ENCODE peak calls at places on chromosomes 5 and 9, in six cellular contexts. One of them, this sample, is unnamed.

GRCh38 chr9:104748359-104749031 is 1.0 kb downstream of the NIPSNAP3A start:
- DNase-seq in activated T-cell treated with anti-CD3 and anti-CD28 coated beads, Interleukin-2, amount 50 U/mL, for 1 hour: no peak
- DNase-seq in KG1: no peak
- DNase-seq in HCT116: no peak
- DNase-seq in dorsolateral prefrontal cortex: no peak
- DNase-seq in GM06990: no peak
- DNase-seq in this sample: no peak

GRCh38 chr9:77697238-77697984 is 49.3 kb upstream of the GNA14 start:
- DNase-seq in activated T-cell treated with anti-CD3 and anti-CD28 coated beads, Interleukin-2, amount 50 U/mL, for 1 hour: no peak
- DNase-seq in KG1: no peak
- DNase-seq in HCT116: no peak
- DNase-seq in dorsolateral prefrontal cortex: no peak
- DNase-seq in GM06990: no peak
- DNase-seq in this sample: no peak

GRCh38 chr9:94826644-94827410 is 100.3 kb downstream of the AOPEP start:
- DNase-seq in activated T-cell treated with anti-CD3 and anti-CD28 coated beads, Interleukin-2, amount 50 U/mL, for 1 hour: no peak
- DNase-seq in KG1: no peak
- DNase-seq in HCT116: no peak
- DNase-seq in dorsolateral prefrontal cortex: no peak
- DNase-seq in GM06990: no peak
- DNase-seq in this sample: no peak

GRCh38 chr9:138060365-138060764 is 182.8 kb downstream of the CACNA1B start:
- DNase-seq in activated T-cell treated with anti-CD3 and anti-CD28 coated beads, Interleukin-2, amount 50 U/mL, for 1 hour: no peak
- DNase-seq in KG1: no peak
- DNase-seq in HCT116: no peak
- DNase-seq in dorsolateral prefrontal cortex: peak
- DNase-seq in GM06990: no peak
- DNase-seq in this sample: no peak

GRCh38 chr5:105042623-105043022 is 1480.0 kb upstream of the NUDT12 start:
- DNase-seq in activated T-cell treated with anti-CD3 and anti-CD28 coated beads, Interleukin-2, amount 50 U/mL, for 1 hour: no peak
- DNase-seq in KG1: no peak
- DNase-seq in HCT116: no peak
- DNase-seq in dorsolateral prefrontal cortex: no peak
- DNase-seq in GM06990: no peak
- DNase-seq in this sample: no peak

GRCh38 chr9:16871358-16872151 is 1.1 kb upstream of the BNC2 start:
- DNase-seq in activated T-cell treated with anti-CD3 and anti-CD28 coated beads, Interleukin-2, amount 50 U/mL, for 1 hour: no peak
- DNase-seq in KG1: peak
- DNase-seq in HCT116: no peak
- DNase-seq in dorsolateral prefrontal cortex: no peak
- DNase-seq in GM06990: peak
- DNase-seq in this sample: peak

GRCh38 chr5:14211818-14212799 is 69.0 kb downstream of the TRIO start:
- DNase-seq in activated T-cell treated with anti-CD3 and anti-CD28 coated beads, Interleukin-2, amount 50 U/mL, for 1 hour: no peak
- DNase-seq in KG1: no peak
- DNase-seq in HCT116: no peak
- DNase-seq in dorsolateral prefrontal cortex: no peak
- DNase-seq in GM06990: peak
- DNase-seq in this sample: peak

GRCh38 chr5:64977779-64978178 is 209.0 kb downstream of the CWC27 start:
- DNase-seq in activated T-cell treated with anti-CD3 and anti-CD28 coated beads, Interleukin-2, amount 50 U/mL, for 1 hour: no peak
- DNase-seq in KG1: no peak
- DNase-seq in HCT116: no peak
- DNase-seq in dorsolateral prefrontal cortex: no peak
- DNase-seq in GM06990: no peak
- DNase-seq in this sample: no peak

GRCh38 chr5:26700759-26701384 is 337.5 kb downstream of the CDH9 start:
- DNase-seq in activated T-cell treated with anti-CD3 and anti-CD28 coated beads, Interleukin-2, amount 50 U/mL, for 1 hour: no peak
- DNase-seq in KG1: peak
- DNase-seq in HCT116: no peak
- DNase-seq in dorsolateral prefrontal cortex: no peak
- DNase-seq in GM06990: no peak
- DNase-seq in this sample: no peak

GRCh38 chr5:118752992-118753391 is 235.4 kb downstream of the DTWD2 start:
- DNase-seq in activated T-cell treated with anti-CD3 and anti-CD28 coated beads, Interleukin-2, amount 50 U/mL, for 1 hour: no peak
- DNase-seq in KG1: no peak
- DNase-seq in HCT116: no peak
- DNase-seq in dorsolateral prefrontal cortex: no peak
- DNase-seq in GM06990: no peak
- DNase-seq in this sample: no peak

GRCh38 chr5:2569201-2569600 is 182.3 kb downstream of the IRX2 start:
- DNase-seq in activated T-cell treated with anti-CD3 and anti-CD28 coated beads, Interleukin-2, amount 50 U/mL, for 1 hour: no peak
- DNase-seq in KG1: no peak
- DNase-seq in HCT116: no peak
- DNase-seq in dorsolateral prefrontal cortex: no peak
- DNase-seq in GM06990: no peak
- DNase-seq in this sample: no peak

GRCh38 chr9:10649076-10649475 is 36.3 kb upstream of the PTPRD start:
- DNase-seq in activated T-cell treated with anti-CD3 and anti-CD28 coated beads, Interleukin-2, amount 50 U/mL, for 1 hour: no peak
- DNase-seq in KG1: no peak
- DNase-seq in HCT116: no peak
- DNase-seq in dorsolateral prefrontal cortex: no peak
- DNase-seq in GM06990: no peak
- DNase-seq in this sample: no peak

This sample was measured in colonic mucosa.